ENCODE peak calls at places on chromosomes 12 and 14, in seven cellular contexts. B is fibroblast of pulmonary artery; J is foreskin fibroblast; Q is Peyer's patch; P is T-cell; I is H4; T is activated naive CD4-positive, alpha-beta T cell. E is an unnamed sample.

GRCh38 chr12:11701398-11701797 is 51.9 kb downstream of the ETV6 start:
- DNase-seq in I (no peak), B (no peak), P (no peak), T (no peak), J (no peak), Q (no peak), E (no peak)

GRCh38 chr14:85165091-85165490 is 364.9 kb upstream of the FLRT2 start:
- DNase-seq in T (no peak), I (no peak), B (peak), P (no peak), J (no peak), Q (no peak), E (no peak)

GRCh38 chr12:67586951-67587350 is 61.6 kb upstream of the DYRK2 start:
- DNase-seq in B (no peak), P (no peak), I (no peak), T (no peak), Q (no peak), J (no peak), E (no peak)

GRCh38 chr12:128339669-128340068 is 72.7 kb downstream of the TMEM132C start:
- DNase-seq in J (no peak), B (no peak), I (no peak), T (no peak), Q (no peak), P (no peak), E (no peak)

GRCh38 chr14:92348154-92348553 is 25.2 kb downstream of the SLC24A4 start:
- DNase-seq in B (no peak), I (no peak), Q (no peak), T (no peak), J (no peak), P (no peak), E (no peak)

GRCh38 chr14:30607156-30607780 is 14.9 kb upstream of the SCFD1 start:
- DNase-seq in P (no peak), T (no peak), B (no peak), I (no peak), J (no peak), Q (no peak), E (no peak)

GRCh38 chr12:84874125-84874824 is 38.3 kb downstream of the SLC6A15 start:
- DNase-seq in B (peak), P (no peak), T (no peak), J (peak), I (peak), Q (no peak), E (no peak)

GRCh38 chr14:60488175-60488574 is 2.3 kb upstream of the C14orf39 start:
- DNase-seq in B (no peak), P (no peak), T (no peak), Q (no peak), J (no peak), I (no peak), E (no peak)

GRCh38 chr12:108371801-108372344 is 32.8 kb upstream of the CMKLR1 start:
- DNase-seq in J (no peak), Q (no peak), I (peak), P (no peak), B (peak), T (no peak), E (no peak)

GRCh38 chr12:27779416-27779815 is 617 bp upstream of the KLHL42 start:
- DNase-seq in P (no peak), J (no peak), Q (no peak), B (peak), I (no peak), T (no peak), E (peak)

GRCh38 chr12:108828774-108829173 is 28.6 kb downstream of the SSH1 start:
- DNase-seq in Q (no peak), I (peak), B (peak), J (no peak), T (no peak), P (no peak), E (no peak)

GRCh38 chr12:78192979-78193378 is 362.3 kb downstream of the NAV3 start:
- DNase-seq in I (no peak), B (no peak), P (no peak), Q (no peak), J (peak), T (no peak), E (no peak)

GRCh38 chr12:132812631-132813305 is 15.9 kb downstream of the GOLGA3 start:
- DNase-seq in J (no peak), B (no peak), Q (no peak), I (peak), T (no peak), P (no peak), E (no peak)

E was measured in activated gamma-delta T cell treated with Interleukin-2 at 50 U/mL for 16 hours.